ENCODE peak calls at places on chromosomes 4 and X, in six cellular contexts. One of them, this sample, is unnamed.

GRCh38 chr4:13543091-13543581 is 1.2 kb downstream of the NKX3-2 start:
- DNase-seq in astrocyte: no peak
- DNase-seq in H9: no peak
- DNase-seq in PC-9: no peak
- DNase-seq in OCI-LY7: no peak
- DNase-seq in HCT116: no peak
- DNase-seq in this sample: peak; percentile 44

GRCh38 chr4:25031077-25031606 is 396 bp upstream of the LGI2 start:
- DNase-seq in astrocyte: peak; percentile 26
- DNase-seq in H9: peak; percentile 54
- DNase-seq in PC-9: no peak
- DNase-seq in OCI-LY7: no peak
- DNase-seq in HCT116: no peak
- DNase-seq in this sample: peak; percentile 66

GRCh38 chrX:370244-370962 is 16.3 kb downstream of the PPP2R3B start:
- DNase-seq in astrocyte: no peak
- DNase-seq in H9: no peak
- DNase-seq in PC-9: no peak
- DNase-seq in OCI-LY7: peak; percentile 92
- DNase-seq in HCT116: no peak
- DNase-seq in this sample: peak; percentile 47

GRCh38 chr4:76723916-76724315 is 174.0 kb downstream of the SOWAHB start:
- DNase-seq in astrocyte: peak; percentile 98
- DNase-seq in H9: no peak
- DNase-seq in PC-9: no peak
- DNase-seq in OCI-LY7: no peak
- DNase-seq in HCT116: peak; percentile 68
- DNase-seq in this sample: peak; percentile 44

GRCh38 chr4:126427781-126428360 is 1113.1 kb downstream of the FAT4 start:
- DNase-seq in astrocyte: no peak
- DNase-seq in H9: no peak
- DNase-seq in PC-9: no peak
- DNase-seq in OCI-LY7: no peak
- DNase-seq in HCT116: no peak
- DNase-seq in this sample: no peak

GRCh38 chr4:185587444-185588161 is 52.3 kb upstream of the PDLIM3 start:
- DNase-seq in astrocyte: no peak
- DNase-seq in H9: peak; percentile 91
- DNase-seq in PC-9: no peak
- DNase-seq in OCI-LY7: peak; percentile 90
- DNase-seq in HCT116: no peak
- DNase-seq in this sample: peak; percentile 95

GRCh38 chr4:82049294-82049693 is 324.5 kb downstream of the HNRNPD start:
- DNase-seq in astrocyte: no peak
- DNase-seq in H9: no peak
- DNase-seq in PC-9: no peak
- DNase-seq in OCI-LY7: no peak
- DNase-seq in HCT116: no peak
- DNase-seq in this sample: no peak

GRCh38 chr4:11732155-11732554 is 303.5 kb upstream of the HS3ST1 start:
- DNase-seq in astrocyte: no peak
- DNase-seq in H9: no peak
- DNase-seq in PC-9: no peak
- DNase-seq in OCI-LY7: no peak
- DNase-seq in HCT116: no peak
- DNase-seq in this sample: no peak

GRCh38 chr4:1239141-1239948 is 9.6 kb downstream of the CTBP1 start:
- DNase-seq in astrocyte: no peak
- DNase-seq in H9: no peak
- DNase-seq in PC-9: no peak
- DNase-seq in OCI-LY7: no peak
- DNase-seq in HCT116: no peak
- DNase-seq in this sample: peak; percentile 2

GRCh38 chr4:53902786-53903185 is 161.6 kb downstream of the CHIC2 start:
- DNase-seq in astrocyte: no peak
- DNase-seq in H9: no peak
- DNase-seq in PC-9: no peak
- DNase-seq in OCI-LY7: no peak
- DNase-seq in HCT116: no peak
- DNase-seq in this sample: no peak

GRCh38 chrX:124035657-124036056 is 74.2 kb downstream of the STAG2 start:
- DNase-seq in astrocyte: no peak
- DNase-seq in H9: no peak
- DNase-seq in PC-9: no peak
- DNase-seq in OCI-LY7: no peak
- DNase-seq in HCT116: no peak
- DNase-seq in this sample: no peak

GRCh38 chr4:55635760-55636621 is at the start of gene NMU:
- DNase-seq in astrocyte: no peak
- DNase-seq in H9: peak; percentile 65
- DNase-seq in PC-9: peak; percentile 74
- DNase-seq in OCI-LY7: no peak
- DNase-seq in HCT116: peak; percentile 67
- DNase-seq in this sample: peak; percentile 78

GRCh38 chr4:109462802-109463201 is 29.2 kb downstream of the SEC24B start:
- DNase-seq in astrocyte: no peak
- DNase-seq in H9: no peak
- DNase-seq in PC-9: no peak
- DNase-seq in OCI-LY7: no peak
- DNase-seq in HCT116: no peak
- DNase-seq in this sample: no peak

DNA sequence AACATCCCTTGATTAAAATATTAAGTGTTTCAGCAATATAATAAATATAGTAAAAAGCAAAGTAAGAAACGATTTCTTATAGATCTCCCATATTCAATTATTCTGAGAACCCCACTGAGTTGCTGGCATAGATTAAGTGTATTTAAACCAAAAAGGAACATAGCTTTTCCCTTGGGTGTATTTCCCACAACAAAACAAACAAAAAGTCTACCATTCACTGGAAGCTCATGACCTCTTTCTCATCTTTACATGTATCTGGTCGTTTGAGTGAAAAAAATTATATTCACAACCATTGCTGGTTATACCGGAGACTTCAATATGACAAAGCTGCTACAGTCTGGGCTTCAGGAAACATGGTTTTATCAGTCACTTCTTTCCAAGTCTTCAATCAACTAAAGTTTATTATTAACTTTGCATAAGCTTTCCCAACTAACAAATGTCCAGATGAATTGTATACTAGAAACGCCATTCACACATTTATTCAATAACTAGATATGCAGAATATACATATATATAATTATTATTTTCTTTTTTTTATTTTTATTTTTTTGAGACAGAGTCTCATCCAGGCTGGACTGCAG is 38.6 kb downstream of the ZNF827 start:
- DNase-seq in astrocyte: no peak
- DNase-seq in H9: no peak
- DNase-seq in PC-9: no peak
- DNase-seq in OCI-LY7: no peak
- DNase-seq in HCT116: no peak
- DNase-seq in this sample: no peak
- H4K20me1 ChIP-seq in astrocyte: peaks cover 68% of the 10 kb centered on the region
- H4K20me1 ChIP-seq in H9: no peaks in the 10 kb centered on the region
- H4K20me1 ChIP-seq in PC-9: no peaks in the 10 kb centered on the region
- H4K20me1 ChIP-seq in OCI-LY7: peaks cover 22% of the 10 kb centered on the region
- H4K20me1 ChIP-seq in HCT116: no peaks in the 10 kb centered on the region
- H4K20me1 ChIP-seq in this sample: no peaks in the 10 kb centered on the region

GRCh38 chrX:113300580-113300979 is 459.9 kb upstream of the AMOT start:
- DNase-seq in astrocyte: no peak
- DNase-seq in H9: no peak
- DNase-seq in PC-9: no peak
- DNase-seq in OCI-LY7: no peak
- DNase-seq in HCT116: no peak
- DNase-seq in this sample: no peak
- H2AFZ ChIP-seq in astrocyte: no peak overlapping the region
- H2AFZ ChIP-seq in H9: no peak overlapping the region
- H2AFZ ChIP-seq in PC-9: no peak overlapping the region
- H2AFZ ChIP-seq in OCI-LY7: no peak overlapping the region
- H2AFZ ChIP-seq in HCT116: no peak overlapping the region
- H2AFZ ChIP-seq in this sample: no peak overlapping the region

DNA sequence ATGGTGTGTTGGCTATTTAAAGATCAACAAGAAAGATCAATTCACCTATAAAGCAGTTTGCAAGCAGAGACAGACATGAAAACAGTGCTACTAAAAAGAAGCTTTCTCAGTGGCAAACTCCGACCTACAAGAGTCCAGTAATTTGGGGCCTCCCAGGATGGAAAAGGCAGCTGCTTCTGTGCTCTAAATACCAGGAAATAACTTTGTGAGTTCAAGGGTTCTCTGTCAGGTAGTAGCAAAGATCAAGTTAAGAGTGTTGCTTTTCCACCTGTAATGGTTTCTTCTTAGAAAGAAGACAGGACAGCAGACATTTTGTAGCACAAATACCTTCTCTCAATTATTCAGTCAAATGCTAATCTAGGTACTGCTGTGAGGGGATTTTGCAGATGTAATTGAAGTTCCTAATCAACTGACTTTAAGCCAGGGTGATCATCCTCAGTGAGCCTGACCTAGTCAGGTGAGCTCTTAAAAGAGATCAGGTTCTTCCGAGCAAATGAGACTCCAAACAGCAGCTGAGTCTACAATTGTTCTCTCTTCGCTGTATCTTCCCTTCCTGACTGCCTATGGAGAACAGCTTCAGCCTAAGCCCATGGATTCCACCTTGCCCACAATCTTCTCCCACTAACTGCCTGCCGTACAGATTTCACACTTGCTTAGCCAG is 13.5 kb downstream of the ANKRD17 start:
- DNase-seq in astrocyte: no peak
- DNase-seq in H9: no peak
- DNase-seq in PC-9: no peak
- DNase-seq in OCI-LY7: no peak
- DNase-seq in HCT116: no peak
- DNase-seq in this sample: peak; percentile 12
- H4K20me1 ChIP-seq in astrocyte: peaks cover 73% of the 10 kb centered on the region
- H4K20me1 ChIP-seq in H9: no peaks in the 10 kb centered on the region
- H4K20me1 ChIP-seq in PC-9: peaks cover 77% of the 10 kb centered on the region
- H4K20me1 ChIP-seq in OCI-LY7: peaks cover 52% of the 10 kb centered on the region
- H4K20me1 ChIP-seq in HCT116: peaks cover 37% of the 10 kb centered on the region
- H4K20me1 ChIP-seq in this sample: peaks cover 34% of the 10 kb centered on the region

GRCh38 chrX:28576117-28576516 is 11.1 kb upstream of the IL1RAPL1 start:
- DNase-seq in astrocyte: no peak
- DNase-seq in H9: no peak
- DNase-seq in PC-9: no peak
- DNase-seq in OCI-LY7: no peak
- DNase-seq in HCT116: no peak
- DNase-seq in this sample: no peak
- H2AFZ ChIP-seq in astrocyte: no peak overlapping the region
- H2AFZ ChIP-seq in H9: no peak overlapping the region
- H2AFZ ChIP-seq in PC-9: no peak overlapping the region
- H2AFZ ChIP-seq in OCI-LY7: no peak overlapping the region
- H2AFZ ChIP-seq in HCT116: peak overlapping the region; percentile 9
- H2AFZ ChIP-seq in this sample: no peak overlapping the region

DNA sequence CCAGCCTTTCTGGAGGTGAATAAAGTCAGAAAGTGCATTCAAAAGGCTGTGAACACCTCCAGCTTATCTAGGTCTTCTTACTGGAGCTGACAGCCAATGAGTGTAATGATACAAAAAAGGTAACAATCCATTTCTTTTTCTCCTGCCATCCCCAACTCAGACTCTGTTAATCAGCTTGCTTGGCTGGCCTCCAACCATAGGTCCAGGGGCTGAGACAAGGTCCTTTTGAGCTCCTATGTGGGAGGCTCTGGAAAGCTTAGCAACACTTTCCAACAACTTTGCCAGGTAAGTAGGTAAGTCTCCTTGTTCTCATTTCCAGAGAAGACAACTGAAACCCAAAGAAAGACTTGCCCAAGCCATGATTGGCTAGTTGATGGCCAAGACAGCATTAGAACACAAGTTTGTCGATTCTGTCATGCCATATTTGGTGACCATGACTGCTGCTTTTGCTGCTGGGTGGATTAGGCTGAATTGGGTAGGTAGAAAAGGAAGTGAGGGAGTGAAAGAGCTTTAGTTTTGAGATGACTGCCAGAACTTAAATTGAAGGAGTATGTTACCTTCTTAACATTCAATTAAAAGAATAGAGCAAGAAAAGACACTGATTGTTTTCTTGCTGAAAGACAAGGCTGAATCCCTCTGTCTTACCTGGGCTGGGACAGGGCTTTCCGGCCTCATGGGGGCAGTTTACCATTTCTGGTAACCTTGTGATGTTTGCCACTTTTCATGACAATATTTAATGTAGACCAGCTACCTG is 22.8 kb downstream of the VSIG4 start:
- DNase-seq in astrocyte: no peak
- DNase-seq in H9: no peak
- DNase-seq in PC-9: no peak
- DNase-seq in OCI-LY7: no peak
- DNase-seq in HCT116: no peak
- DNase-seq in this sample: no peak
- H4K20me1 ChIP-seq in astrocyte: no peaks in the 10 kb centered on the region
- H4K20me1 ChIP-seq in H9: no peaks in the 10 kb centered on the region
- H4K20me1 ChIP-seq in PC-9: no peaks in the 10 kb centered on the region
- H4K20me1 ChIP-seq in OCI-LY7: no peaks in the 10 kb centered on the region
- H4K20me1 ChIP-seq in HCT116: no peaks in the 10 kb centered on the region
- H4K20me1 ChIP-seq in this sample: no peaks in the 10 kb centered on the region

GRCh38 chr4:72118017-72118416 is 86.2 kb downstream of the NPFFR2 start:
- DNase-seq in astrocyte: no peak
- DNase-seq in H9: no peak
- DNase-seq in PC-9: no peak
- DNase-seq in OCI-LY7: no peak
- DNase-seq in HCT116: no peak
- DNase-seq in this sample: no peak

DNA sequence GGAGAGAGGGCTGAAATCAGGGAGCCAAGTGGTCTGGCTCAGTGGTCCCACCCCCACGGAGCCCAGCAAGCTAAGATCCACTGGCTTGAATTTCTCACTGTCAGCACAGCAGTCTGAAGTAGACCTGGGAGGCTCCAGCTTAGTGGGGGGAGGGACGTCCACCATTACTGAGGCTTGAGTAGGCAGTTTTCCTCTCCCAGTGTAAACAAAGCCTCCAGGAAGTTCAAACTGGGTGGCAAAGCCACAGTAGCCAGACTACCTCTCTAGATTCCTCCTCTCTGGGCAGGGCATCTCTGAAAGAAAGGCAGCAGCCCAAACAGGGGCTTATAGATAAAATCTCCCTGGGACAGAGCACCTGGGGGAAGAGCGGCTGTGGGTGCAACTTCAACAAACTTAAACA is 88.1 kb downstream of the NPFFR2 start:
- DNase-seq in astrocyte: no peak
- DNase-seq in H9: no peak
- DNase-seq in PC-9: peak; percentile 29
- DNase-seq in OCI-LY7: no peak
- DNase-seq in HCT116: no peak
- DNase-seq in this sample: no peak
- H2AFZ ChIP-seq in astrocyte: no peak overlapping the region
- H2AFZ ChIP-seq in H9: no peak overlapping the region
- H2AFZ ChIP-seq in PC-9: peak overlapping the region; percentile 27
- H2AFZ ChIP-seq in OCI-LY7: no peak overlapping the region
- H2AFZ ChIP-seq in HCT116: no peak overlapping the region
- H2AFZ ChIP-seq in this sample: peak overlapping the region; percentile 63